ENCODE peak calls at places on chromosomes 7 and 10, in seven cellular contexts. C, Z, W, S, H, R and P are unnamed samples.

GRCh38 chr10:30493609-30494530 is 59.9 kb downstream of the MAP3K8 start:
- DNase-seq in Z (peak), W (no peak), S (no peak), H (peak), C (no peak), R (peak), P (peak)

GRCh38 chr10:91974960-91975359 is 51.4 kb downstream of the BTAF1 start:
- DNase-seq in R (peak), Z (peak), S (peak), W (no peak), C (no peak), H (no peak), P (no peak)

GRCh38 chr7:103765891-103766290 is 223.6 kb downstream of the RELN start:
- DNase-seq in R (no peak), C (no peak), H (no peak), W (no peak), Z (no peak), S (no peak), P (no peak)

GRCh38 chr7:144534196-144534595 is 130.7 kb upstream of the NOBOX start:
- DNase-seq in R (no peak), W (no peak), C (no peak), H (no peak), Z (no peak), S (no peak), P (peak)

GRCh38 chr10:92082583-92083280 is 159.2 kb downstream of the BTAF1 start:
- DNase-seq in R (no peak), Z (no peak), S (no peak), W (no peak), H (no peak), C (no peak), P (no peak)

GRCh38 chr7:17390392-17390791 is 91.9 kb downstream of the AHR start:
- DNase-seq in C (no peak), H (no peak), Z (no peak), R (no peak), S (no peak), W (no peak), P (no peak)

GRCh38 chr7:27198871-27199801 is 755 bp downstream of the HOXA13 start:
- DNase-seq in Z (peak), S (no peak), H (no peak), W (peak), R (no peak), C (no peak), P (peak)

GRCh38 chr7:96636979-96637378 is 72.7 kb downstream of the SEM1 start:
- DNase-seq in H (no peak), S (no peak), R (peak), Z (no peak), W (no peak), C (no peak), P (no peak)

GRCh38 chr7:36236073-36236472 is 83.0 kb downstream of the EEPD1 start:
- DNase-seq in C (no peak), R (no peak), H (no peak), W (no peak), Z (no peak), S (no peak), P (no peak)